ENCODE peak calls at places on chromosomes 11 and 22, in six cellular contexts. G is esophagus muscularis mucosa, P is suprapubic skin, B is foreskin keratinocyte, U is AG04450, L is body of pancreas. O is an unnamed sample.

GRCh38 chr11:123546515-123546914 is 107.9 kb downstream of the SCN3B start:
- DNase-seq in G (no peak), P (peak; percentile 13), B (no peak), U (no peak), L (no peak), O (no peak)

GRCh38 chr11:66100272-66101037 is 30.4 kb downstream of the PACS1 start:
- DNase-seq in G (no peak), P (peak; percentile 85), B (peak; percentile 23), U (no peak), L (peak; percentile 93), O (peak; percentile 60)

GRCh38 chr22:20316217-20316843 is 3.5 kb downstream of the DGCR6L start:
- DNase-seq in G (peak; percentile 31), P (peak; percentile 67), B (no peak), U (no peak), L (no peak), O (peak; percentile 24)

GRCh38 chr22:33332538-33332937 is 274.4 kb upstream of the SYN3 start:
- DNase-seq in G (no peak), P (no peak), B (no peak), U (no peak), L (no peak), O (no peak)

GRCh38 chr11:32527191-32527590 is 56.4 kb upstream of the EIF3M start:
- DNase-seq in G (peak; percentile 2), P (no peak), B (no peak), U (no peak), L (no peak), O (no peak)

GRCh38 chr11:112655386-112655785 is 305.8 kb upstream of the NCAM1 start:
- DNase-seq in G (peak; percentile 93), P (no peak), B (no peak), U (no peak), L (peak; percentile 61), O (no peak)

GRCh38 chr22:46077669-46078099 is 72.6 kb upstream of the PPARA start:
- DNase-seq in G (no peak), P (no peak), B (no peak), U (no peak), L (no peak), O (no peak)

GRCh38 chr11:57761301-57762234 is at the start of gene CTNND1:
- DNase-seq in G (peak; percentile 96), P (peak; percentile 92), B (peak; percentile 95), U (peak; percentile 96), L (peak; percentile 96), O (no peak)

GRCh38 chr11:108220721-108221346 is 1.6 kb downstream of the NPAT start:
- DNase-seq in G (no peak), P (no peak), B (no peak), U (no peak), L (no peak), O (no peak)

GRCh38 chr22:27778299-27779090 is 23.1 kb downstream of the MN1 start:
- DNase-seq in G (no peak), P (no peak), B (no peak), U (no peak), L (no peak), O (no peak)

GRCh38 chr11:110433393-110434333 is 3.9 kb downstream of the FDX1 start:
- DNase-seq in G (no peak), P (no peak), B (no peak), U (no peak), L (no peak), O (no peak)

GRCh38 chr11:125441648-125442410 is 54.2 kb downstream of the FEZ1 start:
- DNase-seq in G (no peak), P (no peak), B (no peak), U (no peak), L (no peak), O (no peak)

GRCh38 chr22:37896181-37896592 is 9.9 kb upstream of the MICALL1 start:
- DNase-seq in G (no peak), P (no peak), B (peak; percentile 96), U (no peak), L (peak; percentile 31), O (peak; percentile 51)

GRCh38 chr11:68028802-68029475 is 1.5 kb upstream of the NDUFS8 start:
- DNase-seq in G (no peak), P (no peak), B (no peak), U (no peak), L (no peak), O (no peak)

GRCh38 chr11:15607361-15608036 is 492.8 kb downstream of the INSC start:
- DNase-seq in G (no peak), P (no peak), B (no peak), U (no peak), L (no peak), O (no peak)

GRCh38 chr11:8251767-8252295 is 11.8 kb downstream of the LMO1 start:
- DNase-seq in G (no peak), P (peak; percentile 29), B (no peak), U (no peak), L (peak; percentile 0), O (no peak)

GRCh38 chr11:15829312-15829711 is 527.0 kb downstream of the SOX6 start:
- DNase-seq in G (peak; percentile 17), P (no peak), B (no peak), U (no peak), L (no peak), O (no peak)

GRCh38 chr22:33539902-33540751 is 380.1 kb downstream of the LARGE1 start:
- DNase-seq in G (no peak), P (no peak), B (no peak), U (no peak), L (peak; percentile 89), O (no peak)

GRCh38 chr22:17772963-17773605 is 1.2 kb downstream of the BID start:
- DNase-seq in G (no peak), P (no peak), B (peak; percentile 29), U (no peak), L (peak; percentile 35), O (no peak)

GRCh38 chr22:35312198-35313059 is 12.7 kb downstream of the TOM1 start:
- DNase-seq in G (no peak), P (peak; percentile 69), B (peak; percentile 63), U (no peak), L (peak; percentile 55), O (no peak)

GRCh38 chr11:120336641-120337132 is 474 bp downstream of the ARHGEF12 start:
- DNase-seq in G (no peak), P (no peak), B (no peak), U (no peak), L (no peak), O (no peak)

GRCh38 chr22:30948930-30949342 is 19.6 kb downstream of the MORC2 start:
- DNase-seq in G (no peak), P (no peak), B (peak; percentile 29), U (no peak), L (no peak), O (no peak)

GRCh38 chr11:130555251-130555841 is 106.9 kb downstream of the ADAMTS15 start:
- DNase-seq in G (no peak), P (no peak), B (no peak), U (no peak), L (peak; percentile 71), O (no peak)

GRCh38 chr22:40855960-40856512 is 403 bp downstream of the ST13 start:
- DNase-seq in G (no peak), P (no peak), B (peak; percentile 28), U (no peak), L (peak; percentile 23), O (no peak)

GRCh38 chr11:36023922-36024321 is 80.1 kb downstream of the LDLRAD3 start:
- DNase-seq in G (no peak), P (no peak), B (no peak), U (no peak), L (no peak), O (no peak)

GRCh38 chr22:26996156-26996555 is 338.8 kb downstream of the MIAT start:
- DNase-seq in G (no peak), P (no peak), B (no peak), U (no peak), L (no peak), O (no peak)

GRCh38 chr11:119320593-119321524 is 3.9 kb upstream of the MCAM start:
- DNase-seq in G (peak; percentile 92), P (peak; percentile 81), B (peak; percentile 52), U (no peak), L (peak; percentile 39), O (no peak)

GRCh38 chr22:48182896-48183805 is 1420.7 kb downstream of the TBC1D22A start:
- DNase-seq in G (no peak), P (no peak), B (no peak), U (no peak), L (no peak), O (no peak)

GRCh38 chr11:124642628-124643027 is 20.0 kb downstream of the TBRG1 start:
- DNase-seq in G (no peak), P (no peak), B (no peak), U (no peak), L (no peak), O (no peak)

DNA sequence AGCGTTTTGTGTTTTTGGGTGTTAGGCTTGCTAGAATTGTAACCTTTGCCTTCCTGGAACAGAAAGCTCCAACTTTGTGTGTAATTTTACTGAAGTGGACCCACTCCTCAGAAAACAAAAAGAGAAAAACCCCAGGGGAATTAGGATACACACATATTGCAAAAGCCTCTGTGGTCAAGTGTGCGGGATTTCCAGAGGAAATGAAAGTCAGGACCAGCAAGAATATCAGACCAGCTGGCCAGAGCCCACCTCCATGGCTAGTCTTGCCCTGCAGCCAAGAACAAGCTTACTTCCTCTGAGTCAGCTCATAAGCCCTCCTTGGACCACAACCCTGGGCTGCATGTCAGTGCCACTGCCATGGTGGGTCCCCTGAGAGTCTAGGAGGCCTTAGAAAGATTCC is 37.0 kb upstream of the FTH1 start:
- DNase-seq in G (no peak), P (no peak), B (no peak), U (peak; percentile 42), L (peak; percentile 55), O (no peak)
- H3K27ac ChIP-seq in G (no peak overlapping the region), P (no peak overlapping the region), B (no peak overlapping the region), U (no peak overlapping the region), L (no peak overlapping the region), O (no peak overlapping the region)

GRCh38 chr11:45089845-45090499 is 56.5 kb upstream of the PRDM11 start:
- DNase-seq in G (no peak), P (peak; percentile 77), B (peak; percentile 80), U (no peak), L (no peak), O (no peak)
- TF ChIP-seq CTCF in G (peak; percentile 8), P (peak; percentile 19), B (peak; percentile 59), U (peak; percentile 28), L (no peak), O (no peak)

GRCh38 chr11:75344186-75344585 is 7.3 kb downstream of the ARRB1 start:
- DNase-seq in G (no peak), P (no peak), B (no peak), U (no peak), L (no peak), O (no peak)

GRCh38 chr11:75342966-75343870 is 8.2 kb downstream of the ARRB1 start:
- DNase-seq in G (no peak), P (no peak), B (no peak), U (no peak), L (peak; percentile 95), O (no peak)

GRCh38 chr11:75341583-75341982 is 9.9 kb downstream of the ARRB1 start:
- DNase-seq in G (no peak), P (no peak), B (no peak), U (no peak), L (no peak), O (no peak)

GRCh38 chr11:75339685-75340409 is 11.6 kb downstream of the ARRB1 start:
- DNase-seq in G (no peak), P (no peak), B (no peak), U (no peak), L (no peak), O (no peak)

GRCh38 chr11:75342231-75342918 is 9.1 kb downstream of the ARRB1 start:
- DNase-seq in G (no peak), P (no peak), B (no peak), U (no peak), L (no peak), O (no peak)
- H3K27ac ChIP-seq in G (peak overlapping the region; percentile 95), P (peak overlapping the region; percentile 42), B (no peak overlapping the region), U (peak overlapping the region; percentile 11), L (peak overlapping the region; percentile 77), O (peak overlapping the region; percentile 38)

GRCh38 chr11:134063096-134063495 is 5.8 kb upstream of the JAM3 start:
- DNase-seq in G (peak; percentile 77), P (no peak), B (no peak), U (no peak), L (no peak), O (no peak)
- TF ChIP-seq CTCF in G (no peak), P (no peak), B (no peak), U (no peak), L (no peak), O (no peak)